ENCODE peak calls at places on chromosomes 12 and 14, in ten cellular contexts. One of them, this sample, is unnamed.

GRCh38 chr12:124916370-124917134 is 2.1 kb upstream of the UBC start:
- DNase-seq in vagina: peak; percentile 94
- DNase-seq in aorta: peak; percentile 81
- DNase-seq in cardiac muscle cell: no peak
- DNase-seq in ovary: no peak
- DNase-seq in heart right ventricle: peak; percentile 73
- DNase-seq in NT2/D1: no peak
- DNase-seq in trophoblast cell: peak; percentile 91
- DNase-seq in kidney: no peak
- DNase-seq in stomach: peak; percentile 83
- DNase-seq in this sample: peak; percentile 73

GRCh38 chr14:29724991-29725390 is 202.7 kb downstream of the PRKD1 start:
- DNase-seq in vagina: no peak
- DNase-seq in aorta: no peak
- DNase-seq in cardiac muscle cell: peak; percentile 76
- DNase-seq in ovary: peak; percentile 30
- DNase-seq in heart right ventricle: no peak
- DNase-seq in NT2/D1: no peak
- DNase-seq in trophoblast cell: no peak
- DNase-seq in kidney: no peak
- DNase-seq in stomach: no peak
- DNase-seq in this sample: peak; percentile 42

GRCh38 chr12:107296681-107297086 is 203.3 kb upstream of the CRY1 start:
- DNase-seq in vagina: no peak
- DNase-seq in aorta: no peak
- DNase-seq in cardiac muscle cell: no peak
- DNase-seq in ovary: no peak
- DNase-seq in heart right ventricle: no peak
- DNase-seq in NT2/D1: no peak
- DNase-seq in trophoblast cell: peak; percentile 54
- DNase-seq in kidney: no peak
- DNase-seq in stomach: no peak
- DNase-seq in this sample: no peak

GRCh38 chr12:93245543-93245942 is 132.2 kb upstream of the NUDT4 start:
- DNase-seq in vagina: no peak
- DNase-seq in aorta: no peak
- DNase-seq in cardiac muscle cell: no peak
- DNase-seq in ovary: no peak
- DNase-seq in heart right ventricle: no peak
- DNase-seq in NT2/D1: no peak
- DNase-seq in trophoblast cell: no peak
- DNase-seq in kidney: no peak
- DNase-seq in stomach: no peak
- DNase-seq in this sample: no peak

GRCh38 chr14:106276326-106277267 is 750.2 kb downstream of the TMEM121 start:
- DNase-seq in vagina: no peak
- DNase-seq in aorta: no peak
- DNase-seq in cardiac muscle cell: no peak
- DNase-seq in ovary: no peak
- DNase-seq in heart right ventricle: no peak
- DNase-seq in NT2/D1: no peak
- DNase-seq in trophoblast cell: no peak
- DNase-seq in kidney: no peak
- DNase-seq in stomach: no peak
- DNase-seq in this sample: no peak

GRCh38 chr12:34290191-34290995 is 268.1 kb downstream of the ALG10 start:
- DNase-seq in vagina: no peak
- DNase-seq in aorta: peak; percentile 56
- DNase-seq in cardiac muscle cell: no peak
- DNase-seq in ovary: peak; percentile 4
- DNase-seq in heart right ventricle: no peak
- DNase-seq in NT2/D1: no peak
- DNase-seq in trophoblast cell: no peak
- DNase-seq in kidney: no peak
- DNase-seq in stomach: no peak
- DNase-seq in this sample: peak; percentile 17

GRCh38 chr14:52802597-52802996 is 11.2 kb upstream of the GNPNAT1 start:
- DNase-seq in vagina: no peak
- DNase-seq in aorta: no peak
- DNase-seq in cardiac muscle cell: no peak
- DNase-seq in ovary: no peak
- DNase-seq in heart right ventricle: no peak
- DNase-seq in NT2/D1: no peak
- DNase-seq in trophoblast cell: no peak
- DNase-seq in kidney: no peak
- DNase-seq in stomach: no peak
- DNase-seq in this sample: no peak

GRCh38 chr12:128486951-128487350 is 220.0 kb downstream of the TMEM132C start:
- DNase-seq in vagina: no peak
- DNase-seq in aorta: no peak
- DNase-seq in cardiac muscle cell: no peak
- DNase-seq in ovary: no peak
- DNase-seq in heart right ventricle: peak; percentile 4
- DNase-seq in NT2/D1: no peak
- DNase-seq in trophoblast cell: no peak
- DNase-seq in kidney: no peak
- DNase-seq in stomach: no peak
- DNase-seq in this sample: no peak

GRCh38 chr14:83473416-83473815 is 1939.8 kb upstream of the SEL1L start:
- DNase-seq in vagina: no peak
- DNase-seq in aorta: no peak
- DNase-seq in cardiac muscle cell: no peak
- DNase-seq in ovary: no peak
- DNase-seq in heart right ventricle: no peak
- DNase-seq in NT2/D1: no peak
- DNase-seq in trophoblast cell: no peak
- DNase-seq in kidney: no peak
- DNase-seq in stomach: no peak
- DNase-seq in this sample: no peak

GRCh38 chr14:83483063-83483462 is 1949.4 kb upstream of the SEL1L start:
- DNase-seq in vagina: no peak
- DNase-seq in aorta: no peak
- DNase-seq in cardiac muscle cell: no peak
- DNase-seq in ovary: no peak
- DNase-seq in heart right ventricle: no peak
- DNase-seq in NT2/D1: no peak
- DNase-seq in trophoblast cell: peak; percentile 35
- DNase-seq in kidney: no peak
- DNase-seq in stomach: no peak
- DNase-seq in this sample: no peak

GRCh38 chr14:83473846-83474245 is 1940.2 kb upstream of the SEL1L start:
- DNase-seq in vagina: no peak
- DNase-seq in aorta: no peak
- DNase-seq in cardiac muscle cell: no peak
- DNase-seq in ovary: no peak
- DNase-seq in heart right ventricle: no peak
- DNase-seq in NT2/D1: no peak
- DNase-seq in trophoblast cell: no peak
- DNase-seq in kidney: no peak
- DNase-seq in stomach: no peak
- DNase-seq in this sample: no peak

GRCh38 chr14:83478741-83479140 is 1945.1 kb upstream of the SEL1L start:
- DNase-seq in vagina: no peak
- DNase-seq in aorta: no peak
- DNase-seq in cardiac muscle cell: no peak
- DNase-seq in ovary: no peak
- DNase-seq in heart right ventricle: no peak
- DNase-seq in NT2/D1: no peak
- DNase-seq in trophoblast cell: peak; percentile 50
- DNase-seq in kidney: no peak
- DNase-seq in stomach: no peak
- DNase-seq in this sample: no peak
- H3K9me3 ChIP-seq in vagina: no peaks in the 10 kb centered on the region
- H3K9me3 ChIP-seq in aorta: no peaks in the 10 kb centered on the region
- H3K9me3 ChIP-seq in cardiac muscle cell: no peaks in the 10 kb centered on the region
- H3K9me3 ChIP-seq in ovary: no peaks in the 10 kb centered on the region
- H3K9me3 ChIP-seq in heart right ventricle: no peaks in the 10 kb centered on the region
- H3K9me3 ChIP-seq in NT2/D1: no peaks in the 10 kb centered on the region
- H3K9me3 ChIP-seq in trophoblast cell: no peaks in the 10 kb centered on the region
- H3K9me3 ChIP-seq in kidney: no peaks in the 10 kb centered on the region
- H3K9me3 ChIP-seq in stomach: peaks cover 3% of the 10 kb centered on the region
- H3K9me3 ChIP-seq in this sample: no peaks in the 10 kb centered on the region

DNA sequence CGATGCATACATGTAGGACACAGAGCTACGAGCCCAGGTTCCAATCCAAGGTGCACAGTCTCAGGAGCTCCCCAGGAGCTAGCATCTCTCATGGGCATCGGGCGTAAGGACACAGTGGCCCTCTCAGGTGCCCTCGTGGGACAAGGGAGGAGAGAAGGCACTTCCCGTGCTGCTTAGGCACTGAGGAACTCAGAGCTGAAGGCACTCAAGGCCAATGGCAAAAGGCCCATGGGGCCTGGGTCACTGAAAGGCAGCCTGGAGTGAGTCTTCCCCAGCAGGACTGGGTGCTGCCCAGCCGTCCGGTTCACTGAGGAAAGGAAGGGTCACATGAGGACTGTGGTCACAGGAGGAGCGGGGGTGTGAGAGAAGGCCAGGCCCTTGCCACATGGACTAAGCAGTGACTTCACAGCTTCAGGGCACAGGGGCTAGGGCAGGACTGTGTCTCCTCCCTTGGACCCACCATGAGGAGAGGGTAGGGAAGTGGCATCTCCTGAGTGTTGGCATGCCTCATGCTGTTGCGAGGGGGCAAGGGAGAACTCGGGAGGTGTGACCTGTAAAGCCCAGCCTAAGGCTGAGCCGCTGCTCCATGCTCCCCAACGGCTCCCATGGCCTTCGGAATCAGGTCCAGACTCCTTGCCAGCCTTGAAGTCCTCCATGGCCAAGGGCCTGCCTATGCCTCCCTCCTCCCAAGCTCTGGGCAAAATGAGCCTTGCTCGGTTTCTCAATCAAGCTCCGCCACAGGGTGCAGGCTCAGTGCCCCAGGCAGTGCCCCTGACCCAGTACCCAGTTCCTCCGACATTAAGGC is 51.8 kb downstream of the CHGA start:
- DNase-seq in vagina: no peak
- DNase-seq in aorta: peak; percentile 69
- DNase-seq in cardiac muscle cell: no peak
- DNase-seq in ovary: no peak
- DNase-seq in heart right ventricle: no peak
- DNase-seq in NT2/D1: no peak
- DNase-seq in trophoblast cell: no peak
- DNase-seq in kidney: peak; percentile 39
- DNase-seq in stomach: no peak
- DNase-seq in this sample: no peak
- H3K9me3 ChIP-seq in vagina: peaks cover 10% of the 10 kb centered on the region
- H3K9me3 ChIP-seq in aorta: peaks cover 3% of the 10 kb centered on the region
- H3K9me3 ChIP-seq in cardiac muscle cell: no peaks in the 10 kb centered on the region
- H3K9me3 ChIP-seq in ovary: no peaks in the 10 kb centered on the region
- H3K9me3 ChIP-seq in heart right ventricle: no peaks in the 10 kb centered on the region
- H3K9me3 ChIP-seq in NT2/D1: peaks cover 38% of the 10 kb centered on the region
- H3K9me3 ChIP-seq in trophoblast cell: peaks cover 9% of the 10 kb centered on the region
- H3K9me3 ChIP-seq in kidney: no peaks in the 10 kb centered on the region
- H3K9me3 ChIP-seq in stomach: peaks cover 4% of the 10 kb centered on the region
- H3K9me3 ChIP-seq in this sample: no peaks in the 10 kb centered on the region

GRCh38 chr12:37548266-37548805 is 768.2 kb upstream of the ALG10B start:
- DNase-seq in vagina: no peak
- DNase-seq in aorta: no peak
- DNase-seq in cardiac muscle cell: no peak
- DNase-seq in ovary: no peak
- DNase-seq in heart right ventricle: no peak
- DNase-seq in NT2/D1: no peak
- DNase-seq in trophoblast cell: no peak
- DNase-seq in kidney: no peak
- DNase-seq in stomach: no peak
- DNase-seq in this sample: no peak
- H3K9me3 ChIP-seq in vagina: no peaks in the 10 kb centered on the region
- H3K9me3 ChIP-seq in aorta: no peaks in the 10 kb centered on the region
- H3K9me3 ChIP-seq in cardiac muscle cell: no peaks in the 10 kb centered on the region
- H3K9me3 ChIP-seq in ovary: no peaks in the 10 kb centered on the region
- H3K9me3 ChIP-seq in heart right ventricle: no peaks in the 10 kb centered on the region
- H3K9me3 ChIP-seq in NT2/D1: no peaks in the 10 kb centered on the region
- H3K9me3 ChIP-seq in trophoblast cell: peaks cover 54% of the 10 kb centered on the region
- H3K9me3 ChIP-seq in kidney: no peaks in the 10 kb centered on the region
- H3K9me3 ChIP-seq in stomach: no peaks in the 10 kb centered on the region
- H3K9me3 ChIP-seq in this sample: no peaks in the 10 kb centered on the region

DNA sequence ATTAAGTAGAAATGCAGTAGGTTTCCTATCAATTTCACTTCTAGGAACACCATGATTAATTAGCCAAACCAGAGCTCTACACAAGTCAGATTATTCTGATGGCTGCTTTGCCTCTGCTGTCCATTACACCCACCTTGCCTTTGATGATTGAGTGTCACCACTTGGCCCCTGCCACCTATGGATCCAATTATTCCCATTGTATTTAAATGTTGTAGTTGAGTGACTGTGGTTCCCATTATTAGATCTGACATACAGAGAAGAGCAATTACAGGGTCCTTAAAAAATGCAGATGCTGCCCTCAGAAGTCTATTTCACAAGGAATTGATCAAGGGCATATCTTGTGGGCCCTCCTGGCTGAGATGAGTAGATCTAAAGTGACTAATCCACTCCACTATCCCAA is 39.5 kb upstream of the SLC38A4 start:
- DNase-seq in vagina: no peak
- DNase-seq in aorta: no peak
- DNase-seq in cardiac muscle cell: no peak
- DNase-seq in ovary: no peak
- DNase-seq in heart right ventricle: no peak
- DNase-seq in NT2/D1: no peak
- DNase-seq in trophoblast cell: no peak
- DNase-seq in kidney: no peak
- DNase-seq in stomach: no peak
- DNase-seq in this sample: no peak
- H3K9me3 ChIP-seq in vagina: peaks cover 5% of the 10 kb centered on the region
- H3K9me3 ChIP-seq in aorta: peaks cover 6% of the 10 kb centered on the region
- H3K9me3 ChIP-seq in cardiac muscle cell: no peaks in the 10 kb centered on the region
- H3K9me3 ChIP-seq in ovary: peaks cover 7% of the 10 kb centered on the region
- H3K9me3 ChIP-seq in heart right ventricle: no peaks in the 10 kb centered on the region
- H3K9me3 ChIP-seq in NT2/D1: peaks cover 29% of the 10 kb centered on the region
- H3K9me3 ChIP-seq in trophoblast cell: peaks cover 4% of the 10 kb centered on the region
- H3K9me3 ChIP-seq in kidney: no peaks in the 10 kb centered on the region
- H3K9me3 ChIP-seq in stomach: peaks cover 5% of the 10 kb centered on the region
- H3K9me3 ChIP-seq in this sample: no peaks in the 10 kb centered on the region

This sample was measured in adrenal gland.